ENCODE peak calls at places on chromosomes 13 and 19, in five cellular contexts. One of them, this sample, is unnamed.

GRCh38 chr13:104006625-104007061 is 940.4 kb upstream of the SLC10A2 start:
- DNase-seq in colonic mucosa: no peak
- DNase-seq in MCF 10A: no peak
- DNase-seq in cerebellar nuclear complex: no peak
- DNase-seq in lower lobe of right lung: no peak
- DNase-seq in this sample: no peak

GRCh38 chr19:43078311-43078710 is 4.2 kb downstream of the PSG2 start:
- DNase-seq in colonic mucosa: no peak
- DNase-seq in MCF 10A: peak
- DNase-seq in cerebellar nuclear complex: no peak
- DNase-seq in lower lobe of right lung: no peak
- DNase-seq in this sample: no peak

GRCh38 chr13:34201050-34201913 is 383.3 kb downstream of the RFC3 start:
- DNase-seq in colonic mucosa: no peak
- DNase-seq in MCF 10A: peak
- DNase-seq in cerebellar nuclear complex: no peak
- DNase-seq in lower lobe of right lung: no peak
- DNase-seq in this sample: no peak

GRCh38 chr19:4557971-4558941 is 1.2 kb downstream of the SEMA6B start:
- DNase-seq in colonic mucosa: no peak
- DNase-seq in MCF 10A: peak
- DNase-seq in cerebellar nuclear complex: no peak
- DNase-seq in lower lobe of right lung: no peak
- DNase-seq in this sample: peak

GRCh38 chr19:52946322-52947310 is 16.1 kb downstream of the ZNF816 start:
- DNase-seq in colonic mucosa: no peak
- DNase-seq in MCF 10A: no peak
- DNase-seq in cerebellar nuclear complex: peak
- DNase-seq in lower lobe of right lung: peak
- DNase-seq in this sample: no peak

GRCh38 chr13:107734891-107735620 is 480.3 kb downstream of the LIG4 start:
- DNase-seq in colonic mucosa: no peak
- DNase-seq in MCF 10A: no peak
- DNase-seq in cerebellar nuclear complex: no peak
- DNase-seq in lower lobe of right lung: no peak
- DNase-seq in this sample: no peak

GRCh38 chr13:26965976-26966375 is 205.4 kb upstream of the GPR12 start:
- DNase-seq in colonic mucosa: no peak
- DNase-seq in MCF 10A: no peak
- DNase-seq in cerebellar nuclear complex: no peak
- DNase-seq in lower lobe of right lung: peak
- DNase-seq in this sample: no peak

GRCh38 chr13:37598572-37598971 is at the start of gene POSTN:
- DNase-seq in colonic mucosa: no peak
- DNase-seq in MCF 10A: no peak
- DNase-seq in cerebellar nuclear complex: no peak
- DNase-seq in lower lobe of right lung: no peak
- DNase-seq in this sample: no peak

GRCh38 chr13:32126756-32127155 is 95.2 kb downstream of the FRY start:
- DNase-seq in colonic mucosa: no peak
- DNase-seq in MCF 10A: no peak
- DNase-seq in cerebellar nuclear complex: no peak
- DNase-seq in lower lobe of right lung: no peak
- DNase-seq in this sample: no peak

GRCh38 chr19:45499196-45500180 is 1.2 kb downstream of the PPM1N start:
- DNase-seq in colonic mucosa: peak
- DNase-seq in MCF 10A: peak
- DNase-seq in cerebellar nuclear complex: no peak
- DNase-seq in lower lobe of right lung: peak
- DNase-seq in this sample: peak

GRCh38 chr19:49835562-49835961 is 15.4 kb upstream of the PTOV1 start:
- DNase-seq in colonic mucosa: no peak
- DNase-seq in MCF 10A: no peak
- DNase-seq in cerebellar nuclear complex: no peak
- DNase-seq in lower lobe of right lung: no peak
- DNase-seq in this sample: no peak

GRCh38 chr19:39199025-39199424 is 2.3 kb downstream of the NCCRP1 start:
- DNase-seq in colonic mucosa: no peak
- DNase-seq in MCF 10A: no peak
- DNase-seq in cerebellar nuclear complex: no peak
- DNase-seq in lower lobe of right lung: no peak
- DNase-seq in this sample: no peak

GRCh38 chr13:108858676-108859075 is 229.3 kb downstream of the MYO16 start:
- DNase-seq in colonic mucosa: no peak
- DNase-seq in MCF 10A: no peak
- DNase-seq in cerebellar nuclear complex: no peak
- DNase-seq in lower lobe of right lung: no peak
- DNase-seq in this sample: no peak

GRCh38 chr19:48663667-48664066 is 9.2 kb downstream of the NTN5 start:
- DNase-seq in colonic mucosa: no peak
- DNase-seq in MCF 10A: no peak
- DNase-seq in cerebellar nuclear complex: no peak
- DNase-seq in lower lobe of right lung: no peak
- DNase-seq in this sample: no peak

GRCh38 chr19:48344892-48345291 is 18.8 kb downstream of the TMEM143 start:
- DNase-seq in colonic mucosa: no peak
- DNase-seq in MCF 10A: peak
- DNase-seq in cerebellar nuclear complex: no peak
- DNase-seq in lower lobe of right lung: no peak
- DNase-seq in this sample: no peak

GRCh38 chr19:14103310-14103709 is 12.8 kb upstream of the SAMD1 start:
- DNase-seq in colonic mucosa: no peak
- DNase-seq in MCF 10A: no peak
- DNase-seq in cerebellar nuclear complex: no peak
- DNase-seq in lower lobe of right lung: no peak
- DNase-seq in this sample: no peak

GRCh38 chr19:46351241-46352041 is 4.6 kb downstream of the PPP5C start:
- DNase-seq in colonic mucosa: peak
- DNase-seq in MCF 10A: peak
- DNase-seq in cerebellar nuclear complex: no peak
- DNase-seq in lower lobe of right lung: peak
- DNase-seq in this sample: peak

GRCh38 chr19:45640849-45641273 is 1.7 kb upstream of the EML2 start:
- DNase-seq in colonic mucosa: peak
- DNase-seq in MCF 10A: peak
- DNase-seq in cerebellar nuclear complex: no peak
- DNase-seq in lower lobe of right lung: peak
- DNase-seq in this sample: peak

GRCh38 chr13:51223284-51224270 is 1.4 kb downstream of the FAM124A start:
- DNase-seq in colonic mucosa: no peak
- DNase-seq in MCF 10A: no peak
- DNase-seq in cerebellar nuclear complex: no peak
- DNase-seq in lower lobe of right lung: no peak
- DNase-seq in this sample: no peak

GRCh38 chr19:13978306-13978705 is 26.0 kb downstream of the DCAF15 start:
- DNase-seq in colonic mucosa: peak
- DNase-seq in MCF 10A: no peak
- DNase-seq in cerebellar nuclear complex: no peak
- DNase-seq in lower lobe of right lung: peak
- DNase-seq in this sample: peak

GRCh38 chr19:43518051-43518450 is 8.9 kb downstream of the ETHE1 start:
- DNase-seq in colonic mucosa: no peak
- DNase-seq in MCF 10A: peak
- DNase-seq in cerebellar nuclear complex: no peak
- DNase-seq in lower lobe of right lung: no peak
- DNase-seq in this sample: no peak

This sample was measured in stimulated activated naive CD8-positive, alpha-beta T cell treated with anti-CD3 and anti-CD28 coated beads, Interleukin-15, Interleukin-2, amounts not matched to agents 100 U/mL and 50 U/mL, for 24 hours.